ENCODE peak calls at places on chromosomes 3 and 15, in ten cellular contexts. G is body of pancreas, Y is tibial nerve, J is heart left ventricle, L is suprapubic skin, N is IMR-90, B is transverse colon, C is endothelial cell of umbilical vein, P is adrenal gland, V is sigmoid colon. Z is an unnamed sample. For H3K36me3, the result is how much of the 10 kb centered on the place peaks cover.

GRCh38 chr15:99682455-99682854 is 50.8 kb downstream of the LYSMD4 start:
- DNase-seq in B (no peak), C (peak), L (no peak), P (no peak), G (no peak), Y (no peak), J (no peak), N (peak), V (no peak), Z (no peak)

GRCh38 chr3:73490453-73491311 is 134.1 kb downstream of the PDZRN3 start:
- DNase-seq in P (peak), J (peak), B (no peak), V (no peak), C (no peak), N (peak), G (peak), L (no peak), Y (no peak), Z (peak)

GRCh38 chr3:110413807-110414748 is 657.5 kb upstream of the NECTIN3 start:
- DNase-seq in L (no peak), G (peak), N (peak), J (no peak), P (no peak), Y (no peak), B (no peak), V (no peak), C (peak), Z (no peak)

GRCh38 chr3:50457988-50458387 is 45.4 kb downstream of the CACNA2D2 start:
- DNase-seq in L (no peak), J (no peak), G (no peak), N (no peak), Y (no peak), V (no peak), C (no peak), B (no peak), P (no peak), Z (no peak)

GRCh38 chr3:67876261-67876660 is 221.8 kb upstream of the SUCLG2 start:
- DNase-seq in C (no peak), P (no peak), Y (no peak), N (no peak), J (no peak), G (no peak), L (no peak), V (no peak), B (no peak), Z (no peak)

GRCh38 chr15:42363487-42363886 is 4.2 kb downstream of the CAPN3 start:
- DNase-seq in P (no peak), C (no peak), N (no peak), B (no peak), G (no peak), V (no peak), Y (no peak), J (no peak), L (no peak), Z (no peak)

GRCh38 chr3:146598486-146598885 is 6.7 kb downstream of the PLSCR5 start:
- DNase-seq in V (no peak), J (no peak), C (no peak), P (no peak), G (no peak), L (no peak), N (no peak), Y (no peak), B (no peak), Z (no peak)

GRCh38 chr3:64011685-64012084 is 11.6 kb downstream of the PSMD6 start:
- DNase-seq in L (no peak), Y (no peak), B (no peak), G (peak), J (no peak), P (peak), N (peak), C (peak), V (no peak), Z (peak)

GRCh38 chr3:77001071-77001470 is 38.8 kb upstream of the ROBO2 start:
- DNase-seq in Y (no peak), V (no peak), G (no peak), J (no peak), C (no peak), N (no peak), B (no peak), P (no peak), L (no peak), Z (no peak)

GRCh38 chr3:40597441-40597840 is 72.7 kb downstream of the ZNF621 start:
- DNase-seq in L (no peak), J (no peak), B (no peak), G (no peak), N (no peak), P (no peak), Y (no peak), C (no peak), V (no peak), Z (no peak)

GRCh38 chr3:9468460-9468859 is 71.0 kb downstream of the SETD5 start:
- DNase-seq in N (peak), B (no peak), C (no peak), J (no peak), G (no peak), L (no peak), Y (no peak), P (no peak), V (no peak), Z (no peak)

GRCh38 chr3:172355836-172356235 is 92.4 kb downstream of the GHSR start:
- DNase-seq in B (peak), P (no peak), Y (no peak), N (peak), G (no peak), C (peak), J (no peak), L (no peak), V (no peak), Z (no peak)

GRCh38 chr3:12934431-12934830 is 93.1 kb upstream of the RPL32 start:
- DNase-seq in L (no peak), Y (no peak), N (no peak), J (peak), B (no peak), C (no peak), G (peak), V (peak), P (peak), Z (peak)
- H3K36me3 ChIP-seq in L (half or more), Y (half or more), N (under half), J (under half), B (under half), C (under half), G (under half), V (under half), P (under half), Z (under half)

DNA sequence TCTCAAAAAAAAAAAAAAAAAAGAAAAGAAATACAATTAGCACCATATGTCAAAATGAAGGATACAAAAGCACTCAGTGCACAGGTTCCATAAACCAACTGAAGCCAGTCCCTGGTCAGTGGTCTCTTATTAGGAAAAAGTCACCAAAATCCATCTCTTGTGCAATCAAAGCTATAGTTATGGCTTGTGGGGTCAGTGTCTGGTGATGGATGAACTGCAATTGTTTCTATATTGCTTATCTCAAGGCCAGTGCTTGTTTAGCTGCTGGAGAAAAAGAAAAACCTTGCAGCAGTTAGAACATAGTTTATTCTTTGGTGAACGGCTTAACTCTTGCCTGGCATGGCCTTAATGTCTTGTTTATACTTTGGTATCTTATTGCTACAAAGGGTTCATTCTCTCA is 2.8 kb upstream of the UQCRC1 start:
- DNase-seq in V (no peak), N (peak), J (no peak), C (no peak), G (no peak), L (no peak), B (no peak), P (no peak), Y (no peak), Z (no peak)
- H3K4me3 ChIP-seq in V (no peak), N (no peak), J (no peak), C (no peak), G (no peak), L (no peak), B (no peak), P (no peak), Y (no peak), Z (no peak)

GRCh38 chr15:44706946-44707636 is 4.0 kb downstream of the PATL2 start:
- DNase-seq in L (no peak), G (no peak), J (no peak), P (no peak), C (no peak), B (peak), Y (no peak), V (no peak), N (no peak), Z (no peak)
- TF ChIP-seq POLR2A in L (no peak), G (no peak), J (no peak), P (no peak), C (no peak), B (peak), Y (no peak), V (no peak), N (no peak), Z (no peak)

GRCh38 chr15:29708519-29708918 is 113.7 kb downstream of the TJP1 start:
- DNase-seq in B (no peak), V (no peak), Y (no peak), J (no peak), P (no peak), L (no peak), N (no peak), G (no peak), C (no peak), Z (no peak)

GRCh38 chr15:29713784-29714183 is 108.5 kb downstream of the TJP1 start:
- DNase-seq in N (no peak), C (no peak), L (no peak), V (no peak), B (no peak), J (no peak), Y (no peak), P (no peak), G (no peak), Z (no peak)

GRCh38 chr15:29712149-29712885 is 110.0 kb downstream of the TJP1 start:
- DNase-seq in P (no peak), N (no peak), V (no peak), Y (no peak), L (no peak), B (no peak), J (no peak), G (no peak), C (no peak), Z (no peak)

DNA sequence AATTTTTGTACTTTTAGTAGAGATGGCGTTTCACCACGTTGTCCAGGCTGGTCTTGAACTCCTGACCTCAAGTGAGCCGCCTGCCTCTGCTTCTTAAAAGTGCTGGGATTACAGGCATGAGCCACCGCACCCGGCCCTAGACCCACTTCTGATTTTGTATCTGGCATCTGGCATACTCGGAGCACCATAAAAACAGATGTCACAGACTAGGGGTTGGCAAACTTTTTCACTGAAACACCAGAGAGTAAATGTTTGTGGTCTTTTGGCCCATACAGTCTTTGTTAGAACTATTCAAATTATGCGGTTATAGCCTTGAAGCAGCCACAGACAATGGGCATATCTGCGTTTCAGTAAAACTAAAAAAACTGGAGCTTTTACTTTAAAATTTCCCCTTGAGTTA is 110.7 kb downstream of the TJP1 start:
- DNase-seq in C (no peak), V (no peak), J (no peak), L (no peak), N (no peak), G (no peak), Y (no peak), P (no peak), B (no peak), Z (no peak)
- H3K36me3 ChIP-seq in C (under half), V (under half), J (under half), L (half or more), N (under half), G (under half), Y (half or more), P (under half), B (under half), Z (under half)

GRCh38 chr15:52785672-52786406 is 4.3 kb downstream of the ONECUT1 start:
- DNase-seq in N (no peak), J (no peak), Y (no peak), L (no peak), B (no peak), C (no peak), P (no peak), V (no peak), G (peak), Z (no peak)

GRCh38 chr15:52788099-52788986 is 1.8 kb downstream of the ONECUT1 start:
- DNase-seq in C (no peak), V (no peak), B (no peak), G (peak), N (no peak), P (no peak), Y (no peak), L (peak), J (no peak), Z (no peak)

GRCh38 chr15:52786436-52787122 is 3.6 kb downstream of the ONECUT1 start:
- DNase-seq in J (no peak), V (no peak), P (no peak), C (no peak), B (no peak), Y (no peak), G (peak), N (no peak), L (no peak), Z (no peak)

GRCh38 chr15:52787549-52788098 is 2.5 kb downstream of the ONECUT1 start:
- DNase-seq in J (no peak), C (no peak), N (no peak), L (peak), G (peak), P (no peak), V (no peak), Y (no peak), B (no peak), Z (no peak)

DNA sequence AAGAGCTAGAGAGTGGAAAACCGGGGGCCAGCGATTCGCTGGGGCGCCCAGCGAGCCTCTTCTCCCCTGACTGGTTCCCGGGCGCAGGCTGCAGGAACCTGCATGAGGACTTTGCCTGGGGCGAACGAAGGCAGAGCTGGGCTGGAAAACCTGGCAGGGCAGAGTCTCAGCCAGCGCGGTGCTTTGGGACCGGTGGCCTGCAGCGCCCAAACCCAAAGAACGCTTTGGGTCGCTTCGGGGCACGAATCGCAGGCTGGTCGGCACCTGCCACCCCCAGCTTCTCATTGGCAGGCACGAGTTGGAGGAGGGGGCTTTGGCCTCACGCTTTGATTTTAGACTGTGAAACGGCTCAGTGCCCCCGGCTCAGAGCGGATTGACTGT is 3.0 kb downstream of the ONECUT1 start:
- DNase-seq in J (no peak), Y (no peak), L (no peak), G (peak), B (no peak), C (no peak), N (no peak), V (no peak), P (no peak), Z (no peak)
- H3K4me3 ChIP-seq in J (no peak), Y (no peak), L (no peak), G (peak), B (no peak), C (no peak), N (no peak), V (no peak), P (no peak), Z (no peak)

GRCh38 chr3:123008808-123009207 is 18.8 kb downstream of the SEMA5B start:
- DNase-seq in L (no peak), G (no peak), Y (no peak), J (no peak), C (no peak), B (no peak), P (no peak), V (no peak), N (no peak), Z (no peak)
- TF ChIP-seq POLR2A in L (no peak), G (no peak), Y (no peak), J (no peak), C (no peak), B (no peak), P (no peak), V (no peak), N (no peak), Z (no peak)

GRCh38 chr3:183987014-183987600 is 30.6 kb downstream of the ABCC5 start:
- DNase-seq in J (no peak), B (no peak), V (no peak), G (no peak), P (peak), L (no peak), C (no peak), N (no peak), Y (no peak), Z (no peak)
- H3K36me3 ChIP-seq in J (under half), B (under half), V (under half), G (under half), P (under half), L (half or more), C (under half), N (under half), Y (half or more), Z (under half)

DNA sequence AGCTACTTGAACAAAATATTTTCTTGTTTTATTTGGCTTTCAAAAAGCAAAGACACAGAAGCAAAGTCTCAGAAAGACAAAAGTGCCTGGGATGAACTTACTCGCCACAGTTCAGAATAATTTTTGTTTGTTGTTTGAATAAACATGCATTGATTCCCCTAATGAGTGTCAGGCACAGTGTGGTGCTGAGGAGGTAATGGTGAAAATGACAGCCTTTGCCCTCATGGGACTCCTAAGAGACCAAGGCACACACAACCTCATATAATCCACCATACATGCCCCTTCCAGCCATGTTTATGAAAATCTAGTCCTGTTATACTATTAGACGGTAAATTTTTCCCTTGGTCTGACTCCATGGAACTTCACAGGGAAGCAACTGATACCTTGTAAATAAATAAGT is 2.5 kb downstream of the GOLIM4 start:
- DNase-seq in B (no peak), C (no peak), P (no peak), N (no peak), V (no peak), J (no peak), Y (no peak), L (no peak), G (no peak), Z (no peak)
- H3K4me3 ChIP-seq in B (no peak), C (no peak), P (no peak), N (peak), V (peak), J (peak), Y (peak), L (peak), G (no peak), Z (no peak)

GRCh38 chr3:194134757-194135515 is 1.0 kb upstream of the HES1 start:
- DNase-seq in L (peak), C (peak), P (peak), Y (peak), G (peak), B (peak), J (peak), N (peak), V (peak), Z (peak)
- TF ChIP-seq POLR2A in L (no peak), C (peak), P (peak), Y (no peak), G (peak), B (peak), J (no peak), N (peak), V (peak), Z (peak)

GRCh38 chr15:78012643-78013077 is 64.9 kb downstream of the TBC1D2B start:
- DNase-seq in N (no peak), J (no peak), Y (peak), B (peak), G (peak), P (peak), L (no peak), C (no peak), V (no peak), Z (peak)
- H3K36me3 ChIP-seq in N (under half), J (under half), Y (half or more), B (under half), G (under half), P (under half), L (half or more), C (under half), V (under half), Z (under half)

Z was measured in ovary.